ENCODE peak calls at places on chromosome 11, in four cellular contexts. R, M, G and L are unnamed samples.

GRCh38 chr11:66218026-66218425 is 50.4 kb upstream of the RAB1B start:
- DNase-seq in R (no peak), M (no peak), G (no peak), L (no peak)

GRCh38 chr11:68121067-68121899 is at the start of gene CHKA:
- DNase-seq in R (peak; percentile 91), M (peak; percentile 97), G (peak; percentile 82), L (peak; percentile 47)

GRCh38 chr11:120272303-120272702 is 32.4 kb downstream of the POU2F3 start:
- DNase-seq in M (no peak), G (peak; percentile 69), R (no peak), L (no peak)

GRCh38 chr11:65355013-65355775 is 643 bp downstream of the TIGD3 start:
- DNase-seq in M (peak; percentile 87), G (no peak), R (no peak), L (no peak)

GRCh38 chr11:60994450-60995135 is 23.1 kb downstream of the CD6 start:
- DNase-seq in M (no peak), G (no peak), R (no peak), L (no peak)

GRCh38 chr11:30697032-30697431 is 110.9 kb upstream of the MPPED2 start:
- DNase-seq in R (no peak), M (no peak), G (no peak), L (no peak)

GRCh38 chr11:19952101-19952605 is 208.1 kb downstream of the DBX1 start:
- DNase-seq in G (no peak), R (peak; percentile 60), M (no peak), L (no peak)

GRCh38 chr11:122897606-122898210 is 15.1 kb downstream of the JHY start:
- DNase-seq in G (peak; percentile 68), R (no peak), M (no peak), L (no peak)

GRCh38 chr11:66045177-66045639 is 3.8 kb downstream of the GAL3ST3 start:
- DNase-seq in G (peak; percentile 70), R (peak; percentile 87), M (peak; percentile 96), L (no peak)

GRCh38 chr11:61815790-61816735 is 740 bp downstream of the FADS1 start:
- DNase-seq in R (peak; percentile 79), G (peak; percentile 60), M (peak; percentile 71), L (no peak)

GRCh38 chr11:17206448-17206847 is 1.3 kb downstream of the PIK3C2A start:
- DNase-seq in G (no peak), R (no peak), M (no peak), L (no peak)

GRCh38 chr11:17443000-17443399 is 33.6 kb downstream of the ABCC8 start:
- DNase-seq in G (no peak), R (no peak), M (no peak), L (no peak)

GRCh38 chr11:94722735-94723134 is 45.4 kb upstream of the AMOTL1 start:
- DNase-seq in R (no peak), G (no peak), M (no peak), L (no peak)

GRCh38 chr11:46295312-46295995 is 18.0 kb downstream of the CREB3L1 start:
- DNase-seq in M (peak; percentile 96), R (no peak), G (peak; percentile 72), L (no peak)

GRCh38 chr11:8911040-8911823 is at the start of gene AKIP1:
- DNase-seq in M (peak; percentile 97), R (peak; percentile 93), G (peak; percentile 94), L (peak; percentile 65)

GRCh38 chr11:88231894-88232482 is 56.7 kb upstream of the RAB38 start:
- DNase-seq in M (no peak), G (peak; percentile 40), R (peak; percentile 7), L (no peak)

GRCh38 chr11:32200448-32200847 is 109.6 kb downstream of the RCN1 start:
- DNase-seq in R (no peak), M (no peak), G (no peak), L (no peak)

GRCh38 chr11:62443390-62444201 is 24.8 kb downstream of the SCGB1A1 start:
- DNase-seq in R (no peak), G (no peak), M (no peak), L (no peak)

GRCh38 chr11:116647305-116648080 is 125.3 kb downstream of the BUD13 start:
- DNase-seq in R (no peak), M (no peak), G (no peak), L (no peak)

GRCh38 chr11:22666700-22667439 is 459 bp downstream of the GAS2 start:
- DNase-seq in R (no peak), M (no peak), G (no peak), L (no peak)

GRCh38 chr11:73218106-73218829 is at the start of gene P2RY2:
- DNase-seq in R (peak; percentile 72), M (no peak), G (no peak), L (no peak)

GRCh38 chr11:128244896-128245295 is 342.5 kb downstream of the ETS1 start:
- DNase-seq in G (peak; percentile 24), R (no peak), M (no peak), L (no peak)

GRCh38 chr11:75588067-75588481 is 26.0 kb downstream of the SERPINH1 start:
- DNase-seq in M (no peak), G (no peak), R (no peak), L (no peak)

GRCh38 chr11:75663808-75664207 is 5.0 kb downstream of the MAP6 start:
- DNase-seq in G (no peak), R (no peak), M (no peak), L (no peak)

GRCh38 chr11:69294621-69295078 is 695 bp downstream of the MYEOV start:
- DNase-seq in G (no peak), R (peak; percentile 44), M (no peak), L (no peak)

GRCh38 chr11:94604496-94604895 is 37.3 kb downstream of the PIWIL4 start:
- DNase-seq in M (no peak), R (no peak), G (peak; percentile 18), L (no peak)

GRCh38 chr11:10304495-10305261 is at the start of gene ADM:
- DNase-seq in M (peak; percentile 62), G (peak; percentile 93), R (peak; percentile 97), L (no peak)
- TF ChIP-seq SMC3 in M (no peak), G (peak; percentile 27), R (peak; percentile 53), L (no peak)

GRCh38 chr11:40867991-40868685 is 591.3 kb downstream of the LRRC4C start:
- DNase-seq in M (no peak), R (no peak), G (no peak), L (no peak)
- TF ChIP-seq ELK1 in M (no peak), R (no peak), G (no peak), L (no peak)

GRCh38 chr11:82980292-82980691 is 78.8 kb downstream of the DDIAS start:
- DNase-seq in R (peak; percentile 26), G (peak; percentile 84), M (no peak), L (no peak)
- TF ChIP-seq SMC3 in R (no peak), G (no peak), M (no peak), L (no peak)

GRCh38 chr11:44255406-44256071 is 54.4 kb downstream of the ALX4 start:
- DNase-seq in M (no peak), R (no peak), G (no peak), L (no peak)

GRCh38 chr11:44258839-44259420 is 51.0 kb downstream of the ALX4 start:
- DNase-seq in G (no peak), R (no peak), M (no peak), L (no peak)

GRCh38 chr11:44257338-44258189 is 52.4 kb downstream of the ALX4 start:
- DNase-seq in G (no peak), M (no peak), R (no peak), L (no peak)

GRCh38 chr11:44258190-44258489 is 51.8 kb downstream of the ALX4 start:
- DNase-seq in G (peak; percentile 31), M (no peak), R (no peak), L (no peak)

GRCh38 chr11:44256673-44257291 is 53.2 kb downstream of the ALX4 start:
- DNase-seq in R (no peak), M (no peak), G (no peak), L (no peak)
- TF ChIP-seq ELK1 in R (no peak), M (no peak), G (no peak), L (no peak)

GRCh38 chr11:117815262-117815803 is 9.2 kb downstream of the FXYD2 start:
- DNase-seq in G (no peak), M (no peak), R (no peak), L (peak; percentile 94)
- TF ChIP-seq SMC3 in G (no peak), M (no peak), R (no peak), L (no peak)

GRCh38 chr11:1978865-1979473 is 18.7 kb downstream of the H19 start:
- DNase-seq in G (no peak), R (no peak), M (no peak), L (no peak)
- TF ChIP-seq ELK1 in G (no peak), R (no peak), M (no peak), L (no peak)